ENCODE peak calls at places on chromosomes 6 and 20, in seven cellular contexts. L, J, P, K, N, O and Y are unnamed samples.

GRCh38 chr6:84458271-84458670 is 230.8 kb upstream of the CEP162 start:
- DNase-seq in O (no peak), N (no peak), J (no peak), P (no peak), L (no peak), K (no peak), Y (no peak)

GRCh38 chr6:37202788-37203491 is 33.0 kb downstream of the PIM1 start:
- DNase-seq in N (peak), O (no peak), L (no peak), P (no peak), J (no peak), K (no peak), Y (no peak)

GRCh38 chr6:35267446-35267845 is 7.9 kb downstream of the ZNF76 start:
- DNase-seq in L (no peak), N (no peak), J (no peak), P (no peak), K (no peak), O (no peak), Y (no peak)

GRCh38 chr20:18224968-18225568 is 63.3 kb upstream of the ZNF133 start:
- DNase-seq in N (peak), P (peak), L (peak), O (peak), J (peak), K (no peak), Y (peak)

GRCh38 chr6:124963416-124964083 is 1.3 kb downstream of the RNF217 start:
- DNase-seq in K (no peak), N (no peak), J (peak), L (peak), P (no peak), O (peak), Y (peak)

GRCh38 chr20:61798632-61799031 is 267.0 kb downstream of the TAF4 start:
- DNase-seq in J (no peak), L (no peak), K (no peak), N (no peak), O (no peak), P (no peak), Y (no peak)

GRCh38 chr20:327946-328563 is 2.7 kb downstream of the SOX12 start:
- DNase-seq in P (no peak), J (no peak), N (no peak), L (peak), O (peak), K (no peak), Y (no peak)

GRCh38 chr20:62685781-62686555 is 22.7 kb upstream of the NTSR1 start:
- DNase-seq in L (no peak), O (no peak), P (no peak), J (no peak), K (no peak), N (peak), Y (no peak)

GRCh38 chr20:31710423-31711250 is 12.0 kb downstream of the BCL2L1 start:
- DNase-seq in J (no peak), N (no peak), K (no peak), L (no peak), P (peak), O (no peak), Y (peak)

GRCh38 chr6:156269751-156270369 is 507.3 kb upstream of the ARID1B start:
- DNase-seq in P (no peak), O (no peak), K (no peak), J (no peak), N (no peak), L (no peak), Y (no peak)

GRCh38 chr20:21571841-21572690 is 58.2 kb upstream of the NKX2-2 start:
- DNase-seq in P (no peak), N (no peak), K (peak), O (no peak), L (peak), J (peak), Y (peak)

GRCh38 chr6:147508871-147509608 is 550 bp downstream of the SAMD5 start:
- DNase-seq in O (no peak), K (no peak), N (peak), L (no peak), P (no peak), J (peak), Y (no peak)

GRCh38 chr6:140660295-140660694 is 1285.8 kb upstream of the CITED2 start:
- DNase-seq in P (no peak), O (no peak), K (no peak), L (no peak), N (no peak), J (no peak), Y (no peak)

GRCh38 chr20:63567382-63568169 is 6.5 kb downstream of the HELZ2 start:
- DNase-seq in L (no peak), P (no peak), O (no peak), J (no peak), N (no peak), K (peak), Y (no peak)

GRCh38 chr6:52566853-52567279 is 10.0 kb downstream of the TRAM2 start:
- DNase-seq in L (peak), O (peak), K (no peak), P (peak), N (no peak), J (no peak), Y (peak)

GRCh38 chr20:61619751-61620150 is 367.7 kb downstream of the CDH4 start:
- DNase-seq in N (no peak), J (no peak), K (no peak), L (no peak), O (no peak), P (no peak), Y (no peak)

GRCh38 chr20:60402209-60403058 is 444.2 kb downstream of the CDH26 start:
- DNase-seq in J (no peak), P (no peak), L (no peak), N (no peak), K (peak), O (no peak), Y (no peak)

GRCh38 chr20:1328680-1329330 is at the start of gene SDCBP2:
- DNase-seq in L (no peak), K (no peak), N (peak), P (no peak), O (no peak), J (no peak), Y (peak)

GRCh38 chr6:57301755-57302154 is 15.7 kb upstream of the PRIM2 start:
- DNase-seq in L (no peak), P (no peak), N (no peak), K (no peak), O (no peak), J (no peak), Y (no peak)

GRCh38 chr6:32627831-32628230 is 9.4 kb upstream of the HLA-DQA1 start:
- DNase-seq in L (no peak), O (peak), J (no peak), N (no peak), K (peak), P (no peak), Y (no peak)

GRCh38 chr6:36985384-36985962 is 523 bp downstream of the MTCH1 start:
- DNase-seq in P (no peak), K (no peak), N (peak), L (no peak), O (no peak), J (peak), Y (no peak)

GRCh38 chr6:147201885-147202515 is 2.2 kb upstream of the STXBP5 start:
- DNase-seq in N (peak), L (peak), J (peak), O (peak), K (peak), P (no peak), Y (peak)

GRCh38 chr20:10970109-10970508 is 296.3 kb upstream of the JAG1 start:
- DNase-seq in P (no peak), J (no peak), L (peak), N (no peak), K (no peak), O (peak), Y (no peak)

GRCh38 chr6:7975764-7976146 is 65.2 kb upstream of the TXNDC5 start:
- DNase-seq in O (no peak), P (peak), N (no peak), J (no peak), K (no peak), L (peak), Y (no peak)

GRCh38 chr6:163113358-163113962 is 301.1 kb upstream of the QKI start:
- DNase-seq in J (peak), K (no peak), L (no peak), N (no peak), P (no peak), O (no peak), Y (no peak)

GRCh38 chr20:18679020-18679419 is 91.2 kb downstream of the DTD1 start:
- DNase-seq in N (no peak), K (no peak), P (no peak), O (peak), L (peak), J (peak), Y (no peak)

GRCh38 chr6:1381397-1382330 is 7.7 kb upstream of the FOXF2 start:
- DNase-seq in J (peak), P (no peak), O (no peak), N (peak), K (peak), L (peak), Y (peak)

GRCh38 chr6:2714359-2714895 is 36.3 kb downstream of the MYLK4 start:
- DNase-seq in J (no peak), L (peak), K (no peak), P (no peak), N (no peak), O (peak), Y (peak)

GRCh38 chr6:13554929-13555333 is 19.5 kb upstream of the SIRT5 start:
- DNase-seq in N (no peak), L (peak), P (peak), J (peak), K (no peak), O (peak), Y (peak)

GRCh38 chr6:163986313-163986712 is 571.8 kb downstream of the QKI start:
- DNase-seq in P (no peak), N (no peak), L (peak), O (peak), K (no peak), J (no peak), Y (no peak)

GRCh38 chr6:117601811-117602150 is 530 bp downstream of the GOPC start:
- DNase-seq in N (peak), L (no peak), O (no peak), K (peak), J (peak), P (no peak), Y (no peak)

GRCh38 chr20:58585753-58586540 is 65.1 kb upstream of the STX16 start:
- DNase-seq in O (no peak), K (no peak), L (no peak), N (no peak), P (no peak), J (no peak), Y (no peak)

GRCh38 chr6:157335829-157336228 is 12.5 kb upstream of the TMEM242 start:
- DNase-seq in J (peak), K (no peak), O (no peak), N (no peak), P (no peak), L (no peak), Y (no peak)

GRCh38 chr6:166553563-166554271 is 32.8 kb downstream of the RAMACL start:
- DNase-seq in L (peak), J (no peak), K (no peak), N (peak), P (peak), O (peak), Y (peak)

GRCh38 chr6:87879144-87879861 is 168.3 kb upstream of the SPACA1 start:
- DNase-seq in J (no peak), O (no peak), K (peak), L (no peak), N (no peak), P (no peak), Y (no peak)

GRCh38 chr6:10316327-10316726 is 98.5 kb downstream of the TFAP2A start:
- DNase-seq in O (peak), K (no peak), P (no peak), J (no peak), L (peak), N (peak), Y (peak)

GRCh38 chr6:24925661-24926060 is 10.1 kb downstream of the RIPOR2 start:
- DNase-seq in O (no peak), N (no peak), P (no peak), K (no peak), L (no peak), J (no peak), Y (no peak)

GRCh38 chr6:24926639-24927038 is 9.1 kb downstream of the RIPOR2 start:
- DNase-seq in K (no peak), L (no peak), O (no peak), N (no peak), J (no peak), P (no peak), Y (no peak)

GRCh38 chr6:24923885-24924401 is 11.8 kb downstream of the RIPOR2 start:
- DNase-seq in N (no peak), J (peak), O (no peak), K (no peak), L (no peak), P (no peak), Y (no peak)

GRCh38 chr6:24926192-24926591 is 9.6 kb downstream of the RIPOR2 start:
- DNase-seq in O (no peak), N (no peak), K (no peak), L (no peak), P (no peak), J (no peak), Y (no peak)

DNA sequence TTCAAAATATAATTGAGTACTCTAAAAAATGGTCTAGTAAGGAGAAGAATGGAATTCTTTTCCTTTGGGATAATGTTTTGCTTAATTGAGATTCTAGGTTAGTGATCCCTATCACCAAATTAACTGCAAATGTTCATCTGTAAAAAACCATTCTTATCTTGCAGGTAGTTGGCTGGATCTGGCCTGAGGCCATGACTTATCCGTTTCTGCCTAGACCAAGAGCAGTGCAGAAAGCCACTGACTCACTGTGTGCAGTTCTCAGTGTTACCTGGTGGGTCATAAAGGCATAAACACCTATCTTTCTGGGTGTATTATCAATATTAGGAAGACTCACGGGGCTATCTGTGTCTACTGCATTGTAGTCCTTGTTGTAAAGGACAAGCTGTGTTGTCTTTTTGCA is 10.8 kb downstream of the RIPOR2 start:
- DNase-seq in O (no peak), P (no peak), N (no peak), L (no peak), J (no peak), K (no peak), Y (peak)
- H3K4me3 ChIP-seq in O (no peak), P (no peak), N (no peak), L (no peak), J (no peak), K (no peak), Y (no peak)

DNA sequence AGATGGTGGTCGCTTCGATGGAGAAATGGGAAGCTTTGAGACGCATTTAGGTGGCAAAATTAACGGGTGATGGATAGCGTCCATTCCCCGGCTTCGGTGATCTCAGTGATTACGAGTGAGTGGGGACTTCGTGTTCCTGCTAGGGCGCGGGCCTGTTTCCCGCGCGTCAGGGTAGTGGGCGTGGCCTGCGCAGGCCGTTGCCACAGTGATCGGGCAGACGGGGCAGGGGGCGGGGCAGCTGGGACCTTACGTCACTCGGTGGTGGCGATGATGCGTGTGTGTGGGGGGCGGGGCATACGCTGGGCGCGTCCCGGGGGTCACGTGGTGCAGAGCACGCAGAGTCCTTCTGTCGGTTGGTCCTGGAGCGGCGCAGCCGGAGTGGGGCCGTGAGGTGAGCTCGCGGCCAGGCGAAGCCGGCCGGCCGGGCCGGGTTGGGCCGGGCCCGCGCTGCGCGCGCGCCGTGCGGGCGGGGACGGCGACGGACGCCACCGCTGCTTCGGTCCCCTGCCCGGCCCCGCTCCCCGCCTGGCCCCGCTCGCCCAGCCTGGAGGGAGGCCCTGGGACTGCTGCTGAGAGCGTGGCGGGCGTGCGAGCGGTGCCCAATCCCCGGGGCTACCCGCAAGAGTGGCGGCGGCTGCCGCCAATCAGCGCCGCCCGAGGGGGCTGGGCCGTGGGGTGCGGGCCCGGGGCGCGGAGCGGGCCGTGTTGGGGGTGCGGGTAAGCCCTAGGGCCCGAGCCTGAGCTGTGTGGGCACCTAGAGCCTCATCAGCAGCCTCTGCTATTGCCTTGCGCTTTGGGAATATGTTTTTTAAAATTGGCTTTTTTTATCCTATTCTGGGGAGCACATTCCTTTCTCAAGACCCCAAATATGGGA is at the start of gene PHF20:
- DNase-seq in J (peak), O (peak), L (peak), P (peak), N (peak), K (peak), Y (peak)
- TF ChIP-seq CTCF in J (no peak), O (no peak), L (no peak), P (peak), N (no peak), K (no peak), Y (no peak)

GRCh38 chr6:142903806-142904205 is 41.2 kb downstream of the HIVEP2 start:
- DNase-seq in J (no peak), P (no peak), L (no peak), N (no peak), K (no peak), O (peak), Y (no peak)

GRCh38 chr6:142902636-142903053 is 42.3 kb downstream of the HIVEP2 start:
- DNase-seq in N (peak), L (peak), P (no peak), J (no peak), K (no peak), O (peak), Y (peak)

GRCh38 chr6:142907544-142907943 is 37.4 kb downstream of the HIVEP2 start:
- DNase-seq in K (no peak), J (peak), L (no peak), O (no peak), N (no peak), P (no peak), Y (no peak)

GRCh38 chr6:142911395-142911794 is 33.6 kb downstream of the HIVEP2 start:
- DNase-seq in J (no peak), K (no peak), O (no peak), P (no peak), L (no peak), N (no peak), Y (no peak)

GRCh38 chr6:142907017-142907470 is 37.9 kb downstream of the HIVEP2 start:
- DNase-seq in J (no peak), O (no peak), P (peak), K (peak), N (no peak), L (no peak), Y (no peak)
- H3K4me3 ChIP-seq in J (no peak), O (no peak), P (peak), K (peak), N (no peak), L (no peak), Y (no peak)

GRCh38 chr6:130760006-130760405 is 67.2 kb upstream of the SMLR1 start:
- DNase-seq in K (peak), O (peak), P (no peak), N (no peak), L (peak), J (peak), Y (peak)
- TF ChIP-seq CTCF in K (peak), O (peak), P (no peak), N (peak), L (peak), J (peak), Y (peak)